ENCODE peak calls at places on chromosomes 13 and 19, in five cellular contexts. One of them, this sample, is unnamed.

GRCh38 chr13:39159393-39159792 is 121.1 kb downstream of the NHLRC3 start:
- DNase-seq in tibial nerve: no peak
- DNase-seq in ovary: no peak
- DNase-seq in heart right ventricle: no peak
- DNase-seq in endodermal cell: no peak
- DNase-seq in this sample: no peak

GRCh38 chr13:59121507-59121906 is 1042.2 kb downstream of the DIAPH3 start:
- DNase-seq in tibial nerve: no peak
- DNase-seq in ovary: no peak
- DNase-seq in heart right ventricle: no peak
- DNase-seq in endodermal cell: no peak
- DNase-seq in this sample: no peak

GRCh38 chr19:29622191-29623070 is 16.3 kb downstream of the POP4 start:
- DNase-seq in tibial nerve: no peak
- DNase-seq in ovary: no peak
- DNase-seq in heart right ventricle: no peak
- DNase-seq in endodermal cell: peak
- DNase-seq in this sample: no peak

GRCh38 chr13:50484472-50485113 is 358.9 kb downstream of the DLEU7 start:
- DNase-seq in tibial nerve: no peak
- DNase-seq in ovary: no peak
- DNase-seq in heart right ventricle: no peak
- DNase-seq in endodermal cell: no peak
- DNase-seq in this sample: no peak

GRCh38 chr19:17575871-17576757 is 20.7 kb downstream of the COLGALT1 start:
- DNase-seq in tibial nerve: no peak
- DNase-seq in ovary: no peak
- DNase-seq in heart right ventricle: no peak
- DNase-seq in endodermal cell: no peak
- DNase-seq in this sample: no peak

GRCh38 chr13:48817166-48817802 is 158.4 kb upstream of the FNDC3A start:
- DNase-seq in tibial nerve: no peak
- DNase-seq in ovary: no peak
- DNase-seq in heart right ventricle: no peak
- DNase-seq in endodermal cell: no peak
- DNase-seq in this sample: no peak

GRCh38 chr19:728011-728410 is 19.3 kb downstream of the PALM start:
- DNase-seq in tibial nerve: no peak
- DNase-seq in ovary: peak
- DNase-seq in heart right ventricle: peak
- DNase-seq in endodermal cell: no peak
- DNase-seq in this sample: no peak

GRCh38 chr19:23403581-23404324 is 8.5 kb upstream of the ZNF91 start:
- DNase-seq in tibial nerve: no peak
- DNase-seq in ovary: no peak
- DNase-seq in heart right ventricle: no peak
- DNase-seq in endodermal cell: peak
- DNase-seq in this sample: peak

GRCh38 chr19:10861118-10861651 is 10.2 kb upstream of the CARM1 start:
- DNase-seq in tibial nerve: no peak
- DNase-seq in ovary: no peak
- DNase-seq in heart right ventricle: no peak
- DNase-seq in endodermal cell: peak
- DNase-seq in this sample: no peak

GRCh38 chr13:111664060-111664459 is 343.6 kb downstream of the TEX29 start:
- DNase-seq in tibial nerve: no peak
- DNase-seq in ovary: no peak
- DNase-seq in heart right ventricle: no peak
- DNase-seq in endodermal cell: no peak
- DNase-seq in this sample: peak

GRCh38 chr19:17376935-17377600 is at the start of gene PLVAP:
- DNase-seq in tibial nerve: no peak
- DNase-seq in ovary: no peak
- DNase-seq in heart right ventricle: peak
- DNase-seq in endodermal cell: no peak
- DNase-seq in this sample: no peak

GRCh38 chr19:3979674-3980352 is 5.5 kb downstream of the EEF2 start:
- DNase-seq in tibial nerve: no peak
- DNase-seq in ovary: peak
- DNase-seq in heart right ventricle: no peak
- DNase-seq in endodermal cell: peak
- DNase-seq in this sample: no peak

GRCh38 chr19:50362656-50363424 is 2.6 kb downstream of the NAPSA start:
- DNase-seq in tibial nerve: no peak
- DNase-seq in ovary: no peak
- DNase-seq in heart right ventricle: no peak
- DNase-seq in endodermal cell: no peak
- DNase-seq in this sample: no peak

GRCh38 chr13:42378383-42378780 is 106.4 kb downstream of the AKAP11 start:
- DNase-seq in tibial nerve: no peak
- DNase-seq in ovary: no peak
- DNase-seq in heart right ventricle: no peak
- DNase-seq in endodermal cell: no peak
- DNase-seq in this sample: no peak

GRCh38 chr19:6278740-6279619 is 795 bp downstream of the MLLT1 start:
- DNase-seq in tibial nerve: no peak
- DNase-seq in ovary: peak
- DNase-seq in heart right ventricle: no peak
- DNase-seq in endodermal cell: peak
- DNase-seq in this sample: no peak

GRCh38 chr13:42078113-42078769 is 29.8 kb downstream of the DGKH start:
- DNase-seq in tibial nerve: no peak
- DNase-seq in ovary: no peak
- DNase-seq in heart right ventricle: no peak
- DNase-seq in endodermal cell: peak
- DNase-seq in this sample: no peak

GRCh38 chr13:21637296-21637695 is 33.3 kb upstream of the MICU2 start:
- DNase-seq in tibial nerve: no peak
- DNase-seq in ovary: no peak
- DNase-seq in heart right ventricle: no peak
- DNase-seq in endodermal cell: no peak
- DNase-seq in this sample: no peak

GRCh38 chr19:19860756-19861390 is 4.8 kb upstream of the ZNF253 start:
- DNase-seq in tibial nerve: no peak
- DNase-seq in ovary: no peak
- DNase-seq in heart right ventricle: no peak
- DNase-seq in endodermal cell: peak
- DNase-seq in this sample: no peak

GRCh38 chr13:39836038-39836437 is 180.6 kb downstream of the COG6 start:
- DNase-seq in tibial nerve: no peak
- DNase-seq in ovary: no peak
- DNase-seq in heart right ventricle: no peak
- DNase-seq in endodermal cell: peak
- DNase-seq in this sample: no peak

GRCh38 chr19:11480927-11481776 is at the start of gene ELAVL3:
- DNase-seq in tibial nerve: no peak
- DNase-seq in ovary: no peak
- DNase-seq in heart right ventricle: no peak
- DNase-seq in endodermal cell: peak
- DNase-seq in this sample: no peak

DNA sequence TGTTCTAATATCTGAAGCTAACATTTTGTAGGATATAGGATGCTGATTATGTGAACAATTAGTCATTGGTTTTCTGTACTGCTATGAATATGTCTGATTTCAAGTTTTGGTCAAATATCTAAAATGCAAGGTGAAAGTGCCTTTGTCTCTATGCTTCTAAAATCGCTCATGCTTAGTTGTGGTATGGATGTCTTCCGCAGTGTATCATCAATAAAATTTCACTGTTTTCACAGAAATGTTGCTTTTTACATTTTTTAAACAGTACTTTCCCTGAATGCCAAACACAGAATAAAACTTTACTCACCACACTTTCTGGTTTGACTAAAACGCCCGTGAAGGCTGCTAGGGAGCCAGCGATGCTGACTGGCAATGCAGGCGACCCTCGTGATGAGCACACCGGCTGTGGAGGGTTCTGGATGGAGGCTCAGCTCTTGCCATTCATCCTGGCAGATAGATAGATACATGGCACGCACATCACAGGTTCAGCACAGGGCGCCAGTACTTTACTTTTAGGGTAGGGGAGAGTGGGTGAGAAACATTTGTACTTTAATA is 40.1 kb downstream of the SLC7A9 start:
- DNase-seq in tibial nerve: no peak
- DNase-seq in ovary: no peak
- DNase-seq in heart right ventricle: no peak
- DNase-seq in endodermal cell: no peak
- DNase-seq in this sample: no peak
- H3K27ac ChIP-seq in tibial nerve: no peak
- H3K27ac ChIP-seq in ovary: no peak
- H3K27ac ChIP-seq in heart right ventricle: no peak
- H3K27ac ChIP-seq in endodermal cell: no peak
- H3K27ac ChIP-seq in this sample: no peak

GRCh38 chr13:109764474-109765292 is 21.7 kb downstream of the IRS2 start:
- DNase-seq in tibial nerve: no peak
- DNase-seq in ovary: no peak
- DNase-seq in heart right ventricle: no peak
- DNase-seq in endodermal cell: no peak
- DNase-seq in this sample: no peak
- TF ChIP-seq CTCF in tibial nerve: peak
- TF ChIP-seq CTCF in ovary: no peak
- TF ChIP-seq CTCF in heart right ventricle: peak
- TF ChIP-seq CTCF in endodermal cell: peak
- TF ChIP-seq CTCF in this sample: no peak

GRCh38 chr19:56746367-56746766 is 74.8 kb upstream of the ZNF835 start:
- DNase-seq in tibial nerve: no peak
- DNase-seq in ovary: no peak
- DNase-seq in heart right ventricle: no peak
- DNase-seq in endodermal cell: no peak
- DNase-seq in this sample: no peak

GRCh38 chr19:56750658-56751057 is 79.1 kb upstream of the ZNF835 start:
- DNase-seq in tibial nerve: no peak
- DNase-seq in ovary: no peak
- DNase-seq in heart right ventricle: no peak
- DNase-seq in endodermal cell: no peak
- DNase-seq in this sample: no peak

GRCh38 chr19:56748443-56748842 is 76.9 kb upstream of the ZNF835 start:
- DNase-seq in tibial nerve: no peak
- DNase-seq in ovary: peak
- DNase-seq in heart right ventricle: no peak
- DNase-seq in endodermal cell: no peak
- DNase-seq in this sample: no peak

DNA sequence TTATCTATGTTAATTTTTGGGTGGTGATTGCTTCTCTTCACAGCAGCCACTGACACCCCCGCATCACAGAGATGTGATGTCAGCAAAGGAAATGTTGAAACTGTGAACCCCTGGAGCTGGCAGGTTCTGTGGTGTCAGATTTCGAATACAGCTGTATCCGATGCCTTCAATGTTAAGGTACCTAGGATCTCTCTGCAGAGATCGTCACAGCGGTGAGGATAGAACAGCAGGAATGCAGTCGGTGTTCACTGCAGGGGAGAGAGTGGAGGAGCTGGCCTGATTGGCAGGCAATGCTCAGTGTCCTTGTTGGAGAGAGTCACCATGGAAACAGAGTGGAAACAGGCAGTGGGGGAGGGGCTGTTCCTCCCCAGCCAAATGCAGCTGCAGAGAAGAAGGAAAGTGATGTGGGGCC is 79.5 kb upstream of the ZNF835 start:
- DNase-seq in tibial nerve: no peak
- DNase-seq in ovary: peak
- DNase-seq in heart right ventricle: no peak
- DNase-seq in endodermal cell: no peak
- DNase-seq in this sample: no peak
- H3K4me3 ChIP-seq in tibial nerve: no peak
- H3K4me3 ChIP-seq in ovary: no peak
- H3K4me3 ChIP-seq in heart right ventricle: no peak
- H3K4me3 ChIP-seq in endodermal cell: no peak
- H3K4me3 ChIP-seq in this sample: no peak

GRCh38 chr19:38420935-38421334 is 5.1 kb downstream of the RASGRP4 start:
- DNase-seq in tibial nerve: no peak
- DNase-seq in ovary: no peak
- DNase-seq in heart right ventricle: no peak
- DNase-seq in endodermal cell: no peak
- DNase-seq in this sample: no peak

GRCh38 chr19:38417544-38418506 is 8.2 kb downstream of the RASGRP4 start:
- DNase-seq in tibial nerve: no peak
- DNase-seq in ovary: peak
- DNase-seq in heart right ventricle: peak
- DNase-seq in endodermal cell: peak
- DNase-seq in this sample: no peak

GRCh38 chr19:38412961-38413360 is 10.1 kb downstream of the FAM98C start:
- DNase-seq in tibial nerve: no peak
- DNase-seq in ovary: no peak
- DNase-seq in heart right ventricle: no peak
- DNase-seq in endodermal cell: no peak
- DNase-seq in this sample: no peak

GRCh38 chr19:38413416-38413815 is 10.5 kb downstream of the FAM98C start:
- DNase-seq in tibial nerve: no peak
- DNase-seq in ovary: no peak
- DNase-seq in heart right ventricle: no peak
- DNase-seq in endodermal cell: no peak
- DNase-seq in this sample: no peak

DNA sequence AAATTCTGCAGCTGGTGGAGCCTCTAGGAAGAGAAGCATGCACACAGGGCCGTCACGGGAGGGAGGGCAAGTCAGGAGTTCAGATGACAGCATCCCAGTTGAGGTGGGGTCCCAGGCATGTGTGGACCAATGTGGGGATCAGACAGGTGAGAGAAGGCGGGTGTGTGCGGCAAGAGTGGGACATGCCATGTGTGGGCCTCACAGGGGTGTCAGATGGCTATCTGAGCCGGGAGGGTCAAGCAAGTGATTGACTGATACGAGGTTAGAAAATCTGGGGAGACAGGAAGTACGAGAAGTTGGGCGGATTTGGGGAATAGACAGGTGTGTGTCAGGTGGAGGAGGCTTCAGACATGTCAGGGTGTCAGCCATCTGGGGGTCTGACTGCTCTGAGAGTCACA is 8.9 kb downstream of the RASGRP4 start:
- DNase-seq in tibial nerve: no peak
- DNase-seq in ovary: no peak
- DNase-seq in heart right ventricle: no peak
- DNase-seq in endodermal cell: no peak
- DNase-seq in this sample: no peak
- H3K27ac ChIP-seq in tibial nerve: no peak
- H3K27ac ChIP-seq in ovary: no peak
- H3K27ac ChIP-seq in heart right ventricle: no peak
- H3K27ac ChIP-seq in endodermal cell: no peak
- H3K27ac ChIP-seq in this sample: peak

This sample was measured in coronary artery.